ENCODE peak calls at places on chromosomes 16 and 17, in six cellular contexts. T is fibroblast of the aortic adventitia; V is T-helper 1 cell; U is AG10803; R is dorsolateral prefrontal cortex; A is activated CD4-positive, alpha-beta T cell treated with anti-CD3 and anti-CD28 coated beads for 36 hours. K is an unnamed sample.

GRCh38 chr16:48137822-48138221 is 18.0 kb downstream of the ABCC12 start:
- DNase-seq in T (no peak), V (no peak), U (no peak), R (no peak), A (no peak), K (no peak)

GRCh38 chr17:50903604-50904521 is 37.7 kb upstream of the TOB1 start:
- DNase-seq in T (peak; percentile 23), V (no peak), U (peak; percentile 31), R (no peak), A (peak; percentile 69), K (peak; percentile 23)

GRCh38 chr16:88487124-88487432 is 34.0 kb downstream of the ZFPM1 start:
- DNase-seq in T (no peak), V (no peak), U (no peak), R (no peak), A (no peak), K (no peak)

GRCh38 chr16:69476920-69477418 is 52.5 kb downstream of the CYB5B start:
- DNase-seq in T (peak; percentile 86), V (no peak), U (peak; percentile 88), R (no peak), A (no peak), K (peak; percentile 63)

GRCh38 chr17:17507465-17508011 is 11.3 kb upstream of the RASD1 start:
- DNase-seq in T (no peak), V (no peak), U (no peak), R (no peak), A (no peak), K (no peak)

GRCh38 chr16:87790278-87791023 is 24.7 kb upstream of the KLHDC4 start:
- DNase-seq in T (peak; percentile 49), V (no peak), U (peak; percentile 31), R (no peak), A (no peak), K (no peak)

GRCh38 chr16:3637371-3637923 is 17.0 kb upstream of the DNASE1 start:
- DNase-seq in T (no peak), V (no peak), U (peak; percentile 28), R (no peak), A (peak; percentile 58), K (peak; percentile 36)

GRCh38 chr16:80804451-80805383 is at the start of gene CDYL2:
- DNase-seq in T (no peak), V (peak; percentile 19), U (peak; percentile 35), R (no peak), A (peak; percentile 62), K (peak; percentile 31)

GRCh38 chr17:50501054-50501453 is 7.2 kb upstream of the MYCBPAP start:
- DNase-seq in T (peak; percentile 42), V (no peak), U (no peak), R (no peak), A (peak; percentile 61), K (no peak)

GRCh38 chr17:70121136-70121535 is 46.1 kb downstream of the KCNJ16 start:
- DNase-seq in T (peak; percentile 2), V (no peak), U (no peak), R (no peak), A (no peak), K (peak; percentile 32)

GRCh38 chr17:78583091-78583490 is 5.9 kb upstream of the DNAH17 start:
- DNase-seq in T (no peak), V (no peak), U (no peak), R (no peak), A (peak; percentile 44), K (no peak)

GRCh38 chr17:34584805-34585416 is 5.5 kb downstream of the TMEM132E start:
- DNase-seq in T (peak; percentile 9), V (no peak), U (peak; percentile 13), R (no peak), A (no peak), K (peak; percentile 29)

GRCh38 chr17:21132428-21132827 is 5.7 kb downstream of the DHRS7B start:
- DNase-seq in T (no peak), V (no peak), U (peak; percentile 12), R (no peak), A (no peak), K (no peak)

GRCh38 chr16:29913514-29913913 is 12.5 kb downstream of the KCTD13 start:
- DNase-seq in T (no peak), V (no peak), U (no peak), R (peak; percentile 14), A (no peak), K (no peak)

GRCh38 chr16:50671644-50672260 is 9.4 kb downstream of the SNX20 start:
- DNase-seq in T (peak; percentile 32), V (no peak), U (no peak), R (peak; percentile 4), A (peak; percentile 80), K (peak; percentile 37)

GRCh38 chr17:63911041-63911635 is at the start of gene CSHL1:
- DNase-seq in T (no peak), V (no peak), U (no peak), R (no peak), A (no peak), K (no peak)

GRCh38 chr17:32596666-32597065 is 109.9 kb downstream of the CDK5R1 start:
- DNase-seq in T (no peak), V (no peak), U (no peak), R (peak; percentile 45), A (peak; percentile 29), K (no peak)

GRCh38 chr16:55713103-55713502 is 57.3 kb downstream of the SLC6A2 start:
- DNase-seq in T (no peak), V (no peak), U (no peak), R (no peak), A (no peak), K (no peak)

GRCh38 chr16:83653785-83654184 is 154.0 kb upstream of the HSBP1 start:
- DNase-seq in T (peak; percentile 2), V (no peak), U (peak; percentile 47), R (no peak), A (no peak), K (peak; percentile 51)

GRCh38 chr16:51982715-51983680 is 563.9 kb downstream of the TOX3 start:
- DNase-seq in T (peak; percentile 86), V (no peak), U (peak; percentile 71), R (no peak), A (peak; percentile 34), K (peak; percentile 82)

GRCh38 chr16:88552815-88553214 is 17.4 kb upstream of the ZC3H18 start:
- DNase-seq in T (no peak), V (no peak), U (no peak), R (no peak), A (no peak), K (no peak)

GRCh38 chr16:74320707-74321106 is 24.1 kb downstream of the PSMD7 start:
- DNase-seq in T (no peak), V (no peak), U (no peak), R (no peak), A (no peak), K (no peak)

GRCh38 chr16:9557713-9558112 is 466.3 kb downstream of the HAPSTR1 start:
- DNase-seq in T (no peak), V (no peak), U (no peak), R (no peak), A (no peak), K (no peak)

GRCh38 chr16:25109643-25110042 is 1.9 kb upstream of the LCMT1 start:
- DNase-seq in T (peak; percentile 97), V (no peak), U (peak; percentile 93), R (no peak), A (no peak), K (peak; percentile 94)

GRCh38 chr16:82040296-82040695 is 5.2 kb downstream of the HSD17B2 start:
- DNase-seq in T (no peak), V (no peak), U (no peak), R (no peak), A (no peak), K (no peak)

GRCh38 chr17:48915459-48916282 is 7.5 kb downstream of the UBE2Z start:
- DNase-seq in T (peak; percentile 84), V (no peak), U (peak; percentile 84), R (no peak), A (peak; percentile 77), K (peak; percentile 87)

GRCh38 chr17:3794890-3795757 is 5.9 kb downstream of the ITGAE start:
- DNase-seq in T (peak; percentile 14), V (no peak), U (peak; percentile 20), R (no peak), A (peak; percentile 43), K (no peak)

GRCh38 chr17:48642843-48643696 is 16.9 kb upstream of the HOXB9 start:
- DNase-seq in T (no peak), V (no peak), U (no peak), R (no peak), A (no peak), K (no peak)

GRCh38 chr17:73718362-73718761 is 74.1 kb upstream of the SDK2 start:
- DNase-seq in T (no peak), V (no peak), U (no peak), R (no peak), A (no peak), K (no peak)

GRCh38 chr17:18626152-18626870 is 17.9 kb downstream of the TBC1D28 start:
- DNase-seq in T (no peak), V (no peak), U (no peak), R (no peak), A (no peak), K (no peak)

K was measured in fibroblast of pulmonary artery.